ENCODE peak calls at places on chromosomes 2 and 18, in five cellular contexts. V is tibial artery, C is transverse colon, D is GM23248, J is heart left ventricle. Q is an unnamed sample.

GRCh38 chr2:181850914-181851560 is 40.5 kb upstream of the ITPRID2 start:
- DNase-seq in V (no peak), C (no peak), D (no peak), J (no peak), Q (no peak)

GRCh38 chr2:109131777-109132176 is 2.8 kb downstream of the SH3RF3 start:
- DNase-seq in V (no peak), C (no peak), D (no peak), J (no peak), Q (no peak)

GRCh38 chr2:101946372-101946771 is 45.4 kb upstream of the IL1R2 start:
- DNase-seq in V (no peak), C (no peak), D (no peak), J (no peak), Q (no peak)

GRCh38 chr2:143294068-143294467 is 164.8 kb downstream of the ARHGAP15 start:
- DNase-seq in V (no peak), C (no peak), D (no peak), J (no peak), Q (no peak)

GRCh38 chr2:234682492-234683228 is 185.8 kb upstream of the ARL4C start:
- DNase-seq in V (no peak), C (no peak), D (peak; percentile 17), J (no peak), Q (no peak)

GRCh38 chr2:2703127-2703526 is 372.1 kb upstream of the MYT1L start:
- DNase-seq in V (no peak), C (no peak), D (no peak), J (no peak), Q (no peak)

GRCh38 chr2:29487967-29488550 is 372.8 kb downstream of the CLIP4 start:
- DNase-seq in V (no peak), C (no peak), D (peak; percentile 28), J (no peak), Q (no peak)

GRCh38 chr2:237920673-237921072 is 46.1 kb upstream of the UBE2F start:
- DNase-seq in V (no peak), C (no peak), D (peak; percentile 80), J (no peak), Q (no peak)

GRCh38 chr2:48439102-48439501 is 90.9 kb upstream of the STON1 start:
- DNase-seq in V (no peak), C (no peak), D (peak; percentile 39), J (no peak), Q (no peak)

GRCh38 chr2:48249631-48250473 is 280.1 kb upstream of the STON1 start:
- DNase-seq in V (peak; percentile 32), C (no peak), D (peak; percentile 49), J (no peak), Q (no peak)

GRCh38 chr18:13276530-13277520 is 58.3 kb downstream of the LDLRAD4 start:
- DNase-seq in V (peak; percentile 9), C (no peak), D (no peak), J (no peak), Q (no peak)
- H3K9me3 ChIP-seq in V (no peaks in the 10 kb centered on the region), C (no peaks in the 10 kb centered on the region), D (no peaks in the 10 kb centered on the region), J (no peaks in the 10 kb centered on the region), Q (no peaks in the 10 kb centered on the region)

GRCh38 chr18:78871631-78872030 is 108.0 kb upstream of the SALL3 start:
- DNase-seq in V (no peak), C (no peak), D (no peak), J (no peak), Q (peak; percentile 57)
- H3K9me3 ChIP-seq in V (no peaks in the 10 kb centered on the region), C (no peaks in the 10 kb centered on the region), D (no peaks in the 10 kb centered on the region), J (no peaks in the 10 kb centered on the region), Q (no peaks in the 10 kb centered on the region)

GRCh38 chr18:23269931-23270330 is 134.6 kb downstream of the CABLES1 start:
- DNase-seq in V (no peak), C (no peak), D (no peak), J (no peak), Q (no peak)

GRCh38 chr18:23273443-23273966 is 138.2 kb downstream of the CABLES1 start:
- DNase-seq in V (no peak), C (no peak), D (no peak), J (no peak), Q (no peak)

GRCh38 chr18:23268641-23269040 is 133.4 kb downstream of the CABLES1 start:
- DNase-seq in V (no peak), C (no peak), D (no peak), J (no peak), Q (no peak)

GRCh38 chr18:23272498-23273232 is 137.4 kb downstream of the CABLES1 start:
- DNase-seq in V (no peak), C (no peak), D (no peak), J (no peak), Q (no peak)

GRCh38 chr18:23270999-23271680 is 135.9 kb downstream of the CABLES1 start:
- DNase-seq in V (no peak), C (no peak), D (peak; percentile 11), J (no peak), Q (no peak)
- H3K9me3 ChIP-seq in V (no peaks in the 10 kb centered on the region), C (peaks cover 12% of the 10 kb centered on the region), D (no peaks in the 10 kb centered on the region), J (no peaks in the 10 kb centered on the region), Q (no peaks in the 10 kb centered on the region)

GRCh38 chr2:56589194-56589593 is 405.4 kb downstream of the CCDC85A start:
- DNase-seq in V (no peak), C (no peak), D (no peak), J (no peak), Q (no peak)

GRCh38 chr2:56587456-56587855 is 403.7 kb downstream of the CCDC85A start:
- DNase-seq in V (no peak), C (no peak), D (no peak), J (no peak), Q (no peak)

GRCh38 chr2:56583796-56584313 is 400.1 kb downstream of the CCDC85A start:
- DNase-seq in V (no peak), C (no peak), D (no peak), J (no peak), Q (no peak)

GRCh38 chr2:56589820-56590219 is 406.0 kb downstream of the CCDC85A start:
- DNase-seq in V (no peak), C (no peak), D (no peak), J (no peak), Q (no peak)
- H3K9me3 ChIP-seq in V (no peaks in the 10 kb centered on the region), C (no peaks in the 10 kb centered on the region), D (no peaks in the 10 kb centered on the region), J (no peaks in the 10 kb centered on the region), Q (no peaks in the 10 kb centered on the region)